ENCODE peak calls at places on chromosomes 11 and 22, in four cellular contexts. One of them, this sample, is unnamed.

GRCh38 chr11:107397357-107397756 is 60.3 kb downstream of the CWF19L2 start:
- DNase-seq in stomach: no peak
- DNase-seq in AG09319: no peak
- DNase-seq in CD4-positive, alpha-beta T cell: no peak
- DNase-seq in this sample: no peak

GRCh38 chr11:118021146-118021545 is 35.0 kb downstream of the IL10RA start:
- DNase-seq in stomach: no peak
- DNase-seq in AG09319: no peak
- DNase-seq in CD4-positive, alpha-beta T cell: no peak
- DNase-seq in this sample: no peak

GRCh38 chr11:68584097-68584496 is 100.2 kb upstream of the GAL start:
- DNase-seq in stomach: peak; percentile 40
- DNase-seq in AG09319: no peak
- DNase-seq in CD4-positive, alpha-beta T cell: peak; percentile 49
- DNase-seq in this sample: no peak

GRCh38 chr22:21651521-21652009 is 9.5 kb downstream of the SDF2L1 start:
- DNase-seq in stomach: no peak
- DNase-seq in AG09319: no peak
- DNase-seq in CD4-positive, alpha-beta T cell: no peak
- DNase-seq in this sample: no peak

GRCh38 chr22:17371446-17371845 is 2.2 kb downstream of the CECR2 start:
- DNase-seq in stomach: no peak
- DNase-seq in AG09319: no peak
- DNase-seq in CD4-positive, alpha-beta T cell: no peak
- DNase-seq in this sample: no peak

GRCh38 chr11:59012942-59013256 is 73.2 kb upstream of the GLYATL1B start:
- DNase-seq in stomach: peak; percentile 73
- DNase-seq in AG09319: no peak
- DNase-seq in CD4-positive, alpha-beta T cell: no peak
- DNase-seq in this sample: no peak

GRCh38 chr11:14376920-14377319 is 17.9 kb upstream of the RRAS2 start:
- DNase-seq in stomach: no peak
- DNase-seq in AG09319: no peak
- DNase-seq in CD4-positive, alpha-beta T cell: no peak
- DNase-seq in this sample: no peak

GRCh38 chr11:77658213-77659013 is 20.8 kb upstream of the CLNS1A start:
- DNase-seq in stomach: no peak
- DNase-seq in AG09319: peak; percentile 43
- DNase-seq in CD4-positive, alpha-beta T cell: no peak
- DNase-seq in this sample: no peak

GRCh38 chr22:24157783-24158170 is 23.5 kb upstream of the SUSD2 start:
- DNase-seq in stomach: no peak
- DNase-seq in AG09319: no peak
- DNase-seq in CD4-positive, alpha-beta T cell: no peak
- DNase-seq in this sample: no peak

GRCh38 chr11:122100222-122101080 is 15.6 kb downstream of the BLID start:
- DNase-seq in stomach: no peak
- DNase-seq in AG09319: peak; percentile 75
- DNase-seq in CD4-positive, alpha-beta T cell: no peak
- DNase-seq in this sample: peak; percentile 70

GRCh38 chr11:125670131-125670530 is 10.5 kb downstream of the ACRV1 start:
- DNase-seq in stomach: no peak
- DNase-seq in AG09319: no peak
- DNase-seq in CD4-positive, alpha-beta T cell: no peak
- DNase-seq in this sample: no peak
- TF ChIP-seq CTCF in stomach: no peak
- TF ChIP-seq CTCF in AG09319: no peak
- TF ChIP-seq CTCF in CD4-positive, alpha-beta T cell: no peak
- TF ChIP-seq CTCF in this sample: no peak

GRCh38 chr22:46773074-46773473 is 10.6 kb downstream of the TBC1D22A start:
- DNase-seq in stomach: no peak
- DNase-seq in AG09319: no peak
- DNase-seq in CD4-positive, alpha-beta T cell: no peak
- DNase-seq in this sample: no peak

GRCh38 chr22:46769706-46770105 is 7.3 kb downstream of the TBC1D22A start:
- DNase-seq in stomach: no peak
- DNase-seq in AG09319: no peak
- DNase-seq in CD4-positive, alpha-beta T cell: no peak
- DNase-seq in this sample: no peak

GRCh38 chr22:46769191-46769675 is 6.8 kb downstream of the TBC1D22A start:
- DNase-seq in stomach: peak; percentile 58
- DNase-seq in AG09319: no peak
- DNase-seq in CD4-positive, alpha-beta T cell: no peak
- DNase-seq in this sample: no peak

GRCh38 chr22:46770151-46770641 is 7.7 kb downstream of the TBC1D22A start:
- DNase-seq in stomach: no peak
- DNase-seq in AG09319: no peak
- DNase-seq in CD4-positive, alpha-beta T cell: no peak
- DNase-seq in this sample: no peak

GRCh38 chr22:46770726-46771125 is 8.3 kb downstream of the TBC1D22A start:
- DNase-seq in stomach: no peak
- DNase-seq in AG09319: no peak
- DNase-seq in CD4-positive, alpha-beta T cell: no peak
- DNase-seq in this sample: no peak
- TF ChIP-seq CTCF in stomach: no peak
- TF ChIP-seq CTCF in AG09319: no peak
- TF ChIP-seq CTCF in CD4-positive, alpha-beta T cell: no peak
- TF ChIP-seq CTCF in this sample: no peak

GRCh38 chr22:45162531-45162930 is 1.2 kb upstream of the NUP50 start:
- DNase-seq in stomach: peak; percentile 37
- DNase-seq in AG09319: no peak
- DNase-seq in CD4-positive, alpha-beta T cell: no peak
- DNase-seq in this sample: no peak

GRCh38 chr22:45166935-45167334 is 3.2 kb downstream of the NUP50 start:
- DNase-seq in stomach: no peak
- DNase-seq in AG09319: no peak
- DNase-seq in CD4-positive, alpha-beta T cell: no peak
- DNase-seq in this sample: no peak

GRCh38 chr22:45163074-45163416 is 680 bp upstream of the NUP50 start:
- DNase-seq in stomach: no peak
- DNase-seq in AG09319: no peak
- DNase-seq in CD4-positive, alpha-beta T cell: no peak
- DNase-seq in this sample: no peak

GRCh38 chr22:45164217-45165123 is 745 bp downstream of the NUP50 start:
- DNase-seq in stomach: peak; percentile 34
- DNase-seq in AG09319: no peak
- DNase-seq in CD4-positive, alpha-beta T cell: no peak
- DNase-seq in this sample: no peak

DNA sequence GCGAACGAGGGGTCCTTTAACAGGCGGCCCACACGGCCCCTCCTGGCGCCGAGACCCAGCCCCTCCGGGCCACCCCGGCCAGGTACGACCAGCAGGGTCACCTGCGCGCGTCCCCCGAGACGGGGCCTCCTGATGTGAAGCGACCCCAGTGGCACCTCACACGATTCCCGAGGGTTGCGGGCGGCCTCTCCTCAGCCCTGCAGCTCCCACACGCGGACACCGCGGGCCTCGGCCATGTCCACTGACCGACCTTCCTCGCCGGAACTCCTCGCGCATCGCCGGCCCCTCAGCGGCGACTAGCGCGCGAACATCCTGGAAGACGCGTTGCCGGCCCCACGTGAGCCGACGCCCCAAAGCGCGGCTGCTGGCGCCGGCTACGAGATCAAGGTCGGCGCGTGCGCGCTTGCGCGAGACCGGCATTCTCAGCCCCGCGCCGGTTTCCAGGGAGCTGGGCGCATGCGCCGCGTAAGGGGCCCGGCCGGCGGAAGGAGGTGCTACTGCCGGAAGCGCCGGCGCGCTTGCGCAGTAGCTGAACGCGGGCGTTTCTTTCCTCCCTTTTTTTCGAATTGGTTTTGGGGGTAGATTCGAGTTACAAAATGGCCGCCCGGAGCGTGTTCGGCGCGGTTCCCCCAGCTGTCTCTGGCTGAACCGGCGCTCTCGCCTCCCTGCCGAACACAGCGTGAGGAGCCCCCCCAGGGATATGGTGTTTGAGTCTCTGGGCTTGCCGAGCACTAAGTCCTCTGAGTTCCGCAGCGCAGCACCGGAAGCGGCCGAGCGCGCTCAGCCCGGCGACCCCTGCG is at the start of gene NUP50:
- DNase-seq in stomach: peak; percentile 98
- DNase-seq in AG09319: peak; percentile 93
- DNase-seq in CD4-positive, alpha-beta T cell: peak; percentile 91
- DNase-seq in this sample: peak; percentile 98
- TF ChIP-seq CTCF in stomach: no peak
- TF ChIP-seq CTCF in AG09319: no peak
- TF ChIP-seq CTCF in CD4-positive, alpha-beta T cell: no peak
- TF ChIP-seq CTCF in this sample: no peak

DNA sequence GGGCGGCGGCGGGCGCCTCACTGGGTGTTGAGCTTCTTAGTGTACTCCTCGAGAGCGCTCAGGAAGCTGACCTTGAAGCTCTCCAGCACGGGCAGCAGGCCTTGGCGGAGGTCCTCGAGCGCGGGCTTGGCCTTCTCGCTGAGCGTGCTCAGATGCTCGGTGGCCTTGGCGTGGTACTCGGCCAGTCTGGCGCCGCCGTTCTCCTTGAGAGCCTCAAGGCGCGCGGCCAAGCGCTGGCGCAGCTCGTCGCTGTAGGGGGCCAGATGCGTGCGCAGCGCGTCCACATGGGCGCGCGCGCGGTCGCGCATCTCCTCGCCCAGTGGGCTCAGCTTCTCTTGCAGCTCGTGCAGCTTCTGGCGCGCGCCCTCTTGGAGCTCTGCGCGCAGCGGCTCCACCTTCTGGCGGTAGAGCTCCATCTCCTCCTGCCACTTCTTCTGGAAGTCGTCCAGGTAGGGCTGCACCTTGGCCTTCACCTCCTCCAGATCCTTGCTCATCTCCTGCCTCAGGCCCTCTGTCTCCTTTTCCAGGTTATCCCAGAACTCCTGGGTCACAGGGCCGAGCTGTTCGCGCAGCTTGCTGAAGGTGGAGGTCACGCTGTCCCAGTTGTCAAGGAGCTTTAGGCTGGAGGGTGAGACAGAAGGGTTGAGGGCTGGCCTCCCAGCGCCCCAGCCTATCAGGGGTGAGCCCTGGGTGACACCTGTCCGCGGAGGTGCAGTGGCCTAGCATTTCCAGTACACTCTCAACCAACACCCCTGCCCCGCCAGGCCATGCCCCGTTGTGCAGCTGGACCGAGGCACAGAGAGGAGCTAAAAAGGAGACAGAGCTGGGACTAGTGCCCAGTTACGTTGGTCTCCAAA is 1.4 kb downstream of the APOA1 start:
- DNase-seq in stomach: peak; percentile 91
- DNase-seq in AG09319: peak; percentile 89
- DNase-seq in CD4-positive, alpha-beta T cell: peak; percentile 70
- DNase-seq in this sample: peak; percentile 87
- TF ChIP-seq CTCF in stomach: peak; percentile 42
- TF ChIP-seq CTCF in AG09319: peak; percentile 64
- TF ChIP-seq CTCF in CD4-positive, alpha-beta T cell: peak; percentile 70
- TF ChIP-seq CTCF in this sample: peak; percentile 70

DNA sequence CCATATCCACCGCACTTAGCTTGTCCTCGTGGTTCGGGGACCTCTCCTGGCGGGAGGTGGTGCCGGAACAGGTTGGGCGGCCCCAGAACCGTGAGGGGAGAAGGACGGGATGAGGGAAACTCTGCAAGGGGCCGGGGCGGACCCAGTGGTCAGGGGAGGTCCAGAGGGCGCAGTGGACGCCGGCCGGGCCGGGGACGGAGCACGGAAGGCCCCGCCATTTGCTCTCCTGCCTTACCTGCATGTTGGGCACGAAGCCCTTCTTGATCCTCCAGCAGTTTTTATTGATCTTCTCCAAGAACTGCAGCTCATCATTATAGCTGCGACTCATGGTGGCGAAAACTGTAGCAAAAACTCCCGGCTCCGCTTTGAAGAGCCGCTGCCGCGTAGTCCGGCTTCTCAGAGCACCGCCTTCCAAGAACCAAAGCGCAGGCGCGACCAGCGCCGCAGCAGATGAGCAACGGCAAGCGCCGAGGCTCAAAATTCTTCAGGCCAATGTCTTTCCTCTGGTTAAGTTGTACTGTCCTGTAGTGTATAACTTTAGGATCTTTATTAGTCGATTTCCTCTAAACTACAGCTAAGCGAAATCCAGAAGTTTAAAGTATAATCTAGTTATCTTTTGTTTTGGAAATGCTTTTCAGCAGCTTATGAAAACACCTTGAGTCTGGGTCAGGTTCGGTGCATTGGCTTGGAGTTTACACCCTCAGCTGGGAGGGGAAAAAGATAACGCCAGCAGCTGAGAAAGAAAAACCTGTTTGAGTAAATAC is at the start of gene RTCB:
- DNase-seq in stomach: peak; percentile 89
- DNase-seq in AG09319: peak; percentile 78
- DNase-seq in CD4-positive, alpha-beta T cell: peak; percentile 94
- DNase-seq in this sample: peak; percentile 92
- TF ChIP-seq CTCF in stomach: no peak
- TF ChIP-seq CTCF in AG09319: no peak
- TF ChIP-seq CTCF in CD4-positive, alpha-beta T cell: no peak
- TF ChIP-seq CTCF in this sample: no peak

DNA sequence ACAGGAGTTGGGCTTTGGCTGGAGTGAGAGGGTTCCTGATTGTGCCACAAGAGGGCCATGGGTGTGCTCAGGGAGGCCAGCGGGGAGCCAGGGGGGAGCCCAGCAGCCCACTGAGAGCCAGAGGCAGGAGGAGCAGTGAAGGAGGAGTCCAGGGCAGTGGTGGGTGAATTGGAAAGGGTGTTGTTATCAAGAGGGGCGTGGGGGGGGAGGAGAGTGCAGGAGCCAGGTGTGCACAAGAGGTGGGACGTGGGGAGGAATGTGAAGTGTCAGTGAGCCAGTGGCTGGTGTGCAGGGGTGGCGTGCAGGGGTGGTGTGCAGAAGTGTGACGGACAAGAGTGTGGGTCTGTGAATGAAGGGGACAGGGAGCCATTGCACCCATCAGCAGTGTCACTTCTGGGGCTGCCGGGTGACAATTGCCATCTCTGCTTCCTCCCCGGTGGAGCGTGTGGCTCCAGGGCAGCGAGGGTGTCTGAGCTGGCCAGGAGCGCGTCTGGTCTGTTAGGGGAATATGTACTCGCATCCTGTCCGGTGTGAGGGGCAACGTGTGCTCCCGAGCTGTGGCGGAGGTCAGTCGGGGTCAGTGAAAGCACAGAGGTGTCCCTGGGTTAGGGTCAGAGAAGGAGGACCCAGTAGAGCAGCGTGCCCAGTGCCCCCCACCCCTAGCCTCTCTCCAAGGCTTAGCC is 1.7 kb downstream of the CLCF1 start:
- DNase-seq in stomach: peak; percentile 46
- DNase-seq in AG09319: no peak
- DNase-seq in CD4-positive, alpha-beta T cell: no peak
- DNase-seq in this sample: no peak
- TF ChIP-seq CTCF in stomach: peak; percentile 32
- TF ChIP-seq CTCF in AG09319: peak; percentile 57
- TF ChIP-seq CTCF in CD4-positive, alpha-beta T cell: no peak
- TF ChIP-seq CTCF in this sample: peak; percentile 64

This sample was measured in type B pancreatic cell.